ENCODE peak calls at places on chromosomes 12 and 14, in eight cellular contexts. D is heart left ventricle, X is IMR-90, K is HCT116, O is suprapubic skin, V is ovary, Z is adrenal gland, M is lower leg skin. U is an unnamed sample.

GRCh38 chr14:101109347-101109638 is 205.8 kb upstream of the RTL1 start:
- DNase-seq in M (no peak), K (no peak), O (no peak), Z (no peak), V (no peak), D (no peak), X (no peak), U (no peak)

GRCh38 chr14:103898711-103899110 is 29.5 kb upstream of the TDRD9 start:
- DNase-seq in O (no peak), K (no peak), X (no peak), D (no peak), Z (no peak), M (no peak), V (no peak), U (no peak)

GRCh38 chr12:15801770-15802393 is 12.7 kb upstream of the EPS8 start:
- DNase-seq in D (no peak), M (no peak), X (peak), V (no peak), Z (no peak), K (peak), O (no peak), U (no peak)

GRCh38 chr12:10641735-10642500 is 28.5 kb upstream of the MAGOHB start:
- DNase-seq in O (no peak), K (no peak), V (no peak), D (no peak), M (no peak), X (peak), Z (no peak), U (no peak)

GRCh38 chr12:117441751-117442150 is 80.3 kb upstream of the NOS1 start:
- DNase-seq in K (no peak), V (no peak), Z (peak), O (no peak), X (no peak), M (peak), D (peak), U (peak)

GRCh38 chr12:130719263-130719892 is 3.3 kb upstream of the RIMBP2 start:
- DNase-seq in D (no peak), V (no peak), O (no peak), X (no peak), Z (no peak), M (no peak), K (no peak), U (no peak)

GRCh38 chr12:57430117-57430930 is 519 bp downstream of the R3HDM2 start:
- DNase-seq in D (peak), Z (peak), X (peak), O (peak), K (no peak), M (peak), V (peak), U (no peak)

GRCh38 chr12:89525824-89526770 is at the start of gene POC1B:
- DNase-seq in M (peak), K (peak), O (peak), D (peak), X (peak), Z (peak), V (peak), U (peak)

GRCh38 chr12:95942106-95942531 is 295 bp downstream of the CCDC38 start:
- DNase-seq in V (no peak), X (no peak), Z (no peak), M (no peak), D (no peak), K (no peak), O (no peak), U (no peak)

GRCh38 chr14:103503296-103503695 is 19.3 kb downstream of the CKB start:
- DNase-seq in X (no peak), V (no peak), Z (peak), M (peak), O (peak), D (no peak), K (no peak), U (no peak)

GRCh38 chr12:112340983-112341840 is 41.0 kb downstream of the HECTD4 start:
- DNase-seq in V (no peak), K (no peak), M (no peak), O (no peak), Z (no peak), D (no peak), X (no peak), U (no peak)

GRCh38 chr12:119682635-119683340 is 14.9 kb downstream of the PRKAB1 start:
- DNase-seq in X (no peak), D (no peak), O (no peak), Z (no peak), V (no peak), M (no peak), K (no peak), U (no peak)

GRCh38 chr14:53461823-53462222 is 308.7 kb upstream of the DDHD1 start:
- DNase-seq in K (no peak), O (no peak), V (no peak), Z (no peak), X (no peak), M (no peak), D (no peak), U (no peak)

GRCh38 chr14:68607081-68607851 is 185.6 kb downstream of the ZFP36L1 start:
- DNase-seq in O (peak), Z (no peak), D (peak), M (peak), V (peak), K (no peak), X (peak), U (no peak)

GRCh38 chr14:99718811-99719192 is 34.7 kb downstream of the CYP46A1 start:
- DNase-seq in O (peak), D (no peak), M (peak), X (no peak), K (no peak), Z (no peak), V (no peak), U (no peak)

GRCh38 chr14:87059060-87059827 is 933.7 kb downstream of the GALC start:
- DNase-seq in K (no peak), V (no peak), D (no peak), X (no peak), M (no peak), O (no peak), Z (no peak), U (no peak)

GRCh38 chr12:40105515-40106201 is at the start of gene SLC2A13:
- DNase-seq in D (peak), O (peak), X (peak), Z (peak), M (peak), K (peak), V (peak), U (peak)

GRCh38 chr12:740921-741320 is 11.5 kb upstream of the WNK1 start:
- DNase-seq in D (no peak), V (no peak), M (no peak), X (no peak), K (no peak), Z (no peak), O (no peak), U (no peak)

GRCh38 chr14:92603309-92604257 is 90.0 kb downstream of the RIN3 start:
- DNase-seq in K (no peak), Z (peak), X (peak), O (no peak), V (peak), D (peak), M (no peak), U (peak)

GRCh38 chr12:63913929-63914328 is 69.4 kb downstream of the SRGAP1 start:
- DNase-seq in V (no peak), M (no peak), X (no peak), O (no peak), D (no peak), Z (no peak), K (no peak), U (no peak)

GRCh38 chr12:118714500-118714899 is 266.8 kb upstream of the SRRM4 start:
- DNase-seq in D (no peak), O (no peak), V (no peak), Z (no peak), X (no peak), K (no peak), M (no peak), U (no peak)

GRCh38 chr12:12726543-12727093 is 9.4 kb downstream of the CDKN1B start:
- DNase-seq in M (no peak), D (no peak), V (no peak), O (no peak), Z (peak), X (peak), K (no peak), U (no peak)

GRCh38 chr14:99604766-99605298 is 825 bp upstream of the CCDC85C start:
- DNase-seq in K (no peak), O (no peak), M (no peak), X (peak), V (no peak), Z (no peak), D (no peak), U (peak)

GRCh38 chr14:22883191-22883976 is at the start of gene REM2:
- DNase-seq in M (no peak), Z (no peak), O (no peak), D (no peak), V (no peak), X (no peak), K (no peak), U (no peak)
- TF ChIP-seq POLR2A in M (no peak), Z (no peak), O (no peak), D (no peak), V (no peak), X (no peak), K (no peak), U (no peak)

DNA sequence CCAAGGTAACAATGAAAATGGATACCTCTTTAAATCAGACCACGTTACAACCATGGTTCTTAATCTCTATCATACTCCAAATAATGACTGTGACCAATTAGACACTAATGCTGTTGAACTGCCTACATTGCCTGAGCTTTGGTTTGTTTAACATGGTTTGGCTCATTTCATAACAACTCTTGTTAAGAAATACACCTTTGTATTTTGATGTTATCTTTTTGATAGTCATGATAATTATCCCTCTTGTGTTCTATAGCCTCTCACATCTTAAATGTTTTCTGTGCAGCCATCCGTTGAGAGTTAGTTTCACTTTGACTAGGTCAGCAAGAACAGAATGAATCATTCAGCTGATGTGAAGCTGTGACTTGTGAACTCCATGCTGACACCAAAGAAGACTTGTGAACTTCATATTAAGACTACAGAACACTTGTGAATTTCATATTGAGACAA is 75.5 kb upstream of the RERGL start:
- DNase-seq in D (no peak), O (no peak), M (no peak), V (no peak), Z (no peak), X (peak), K (no peak), U (no peak)
- H3K4me3 ChIP-seq in D (no peak), O (peak), M (no peak), V (no peak), Z (peak), X (peak), K (no peak), U (no peak)

GRCh38 chr14:24337824-24338175 is 2.0 kb downstream of the RIPK3 start:
- DNase-seq in D (no peak), M (no peak), O (no peak), X (no peak), K (no peak), V (no peak), Z (no peak), U (no peak)

GRCh38 chr14:24334431-24335271 is at the start of gene ADCY4:
- DNase-seq in D (peak), X (no peak), V (no peak), Z (no peak), M (peak), K (no peak), O (no peak), U (no peak)

GRCh38 chr14:24338843-24339242 is 948 bp downstream of the RIPK3 start:
- DNase-seq in Z (no peak), M (no peak), O (no peak), D (no peak), V (no peak), X (no peak), K (no peak), U (no peak)

GRCh38 chr14:24337144-24337823 is 2.4 kb upstream of the ADCY4 start:
- DNase-seq in M (no peak), Z (no peak), X (no peak), D (no peak), K (no peak), O (no peak), V (no peak), U (no peak)

DNA sequence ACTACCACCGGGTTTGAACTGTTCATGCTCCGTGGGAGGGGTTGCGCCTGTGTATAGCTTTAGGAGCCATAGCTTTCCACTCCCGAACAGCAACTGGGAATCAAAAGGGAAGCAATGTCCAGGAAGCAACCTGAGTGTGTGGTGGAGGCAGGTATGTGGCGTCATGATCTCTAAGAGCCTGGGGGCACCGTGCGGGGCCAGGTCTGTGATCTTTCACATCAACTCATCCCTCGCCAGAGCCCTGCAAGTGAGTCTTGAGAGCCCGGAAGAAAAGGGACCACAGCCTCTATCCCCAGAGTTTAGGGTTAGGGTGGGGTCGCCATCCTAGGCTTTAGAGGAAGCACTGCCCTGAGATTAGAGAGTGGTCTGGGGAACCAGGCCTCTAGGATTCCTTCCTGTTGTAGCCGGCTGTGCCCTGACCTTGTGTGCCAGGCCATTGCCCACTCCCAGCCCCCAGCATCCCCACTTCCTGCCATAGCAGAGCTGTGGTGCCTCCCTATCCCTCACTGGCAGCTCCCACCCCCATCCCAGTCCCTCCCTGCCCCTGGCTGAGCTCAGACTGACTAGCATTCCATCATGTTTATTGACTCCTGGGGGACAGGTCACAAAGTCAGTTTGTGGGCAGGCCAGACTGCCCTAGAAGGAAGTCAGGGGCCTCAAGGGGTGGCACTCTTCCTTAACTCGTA is 733 bp upstream of the ADCY4 start:
- DNase-seq in M (peak), V (no peak), D (no peak), O (no peak), Z (no peak), X (no peak), K (no peak), U (no peak)
- TF ChIP-seq POLR2A in M (no peak), V (no peak), D (no peak), O (no peak), Z (no peak), X (no peak), K (no peak), U (no peak)

DNA sequence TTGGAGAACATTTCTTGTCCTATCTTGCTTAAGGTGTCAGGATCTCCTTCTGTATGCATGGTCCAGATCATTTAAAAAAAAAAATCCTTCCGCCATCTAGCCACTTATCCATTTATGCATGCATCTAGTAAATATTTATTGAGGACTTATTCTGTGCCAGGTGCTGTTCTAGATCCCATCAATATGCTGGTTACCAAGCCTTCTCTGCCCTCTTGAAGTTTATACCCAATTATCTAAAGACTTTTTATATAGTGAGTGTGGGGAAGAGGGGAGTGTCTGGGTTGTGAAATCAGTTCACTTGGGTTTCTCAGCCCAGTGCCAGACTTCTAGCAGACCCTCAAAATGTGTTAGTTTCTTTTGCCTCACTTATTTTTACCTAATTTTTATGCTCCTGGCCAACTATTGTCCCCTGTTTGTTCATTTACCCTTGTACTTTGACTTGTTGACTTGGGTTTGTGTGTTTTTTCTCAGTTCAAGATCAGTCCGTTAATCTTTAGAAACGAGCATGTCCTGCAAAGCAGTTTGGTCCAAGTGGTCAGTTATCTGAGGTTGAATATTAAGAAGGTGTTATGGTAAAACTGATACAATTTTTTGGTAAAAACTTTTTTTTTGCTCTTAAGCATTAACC is 488.9 kb downstream of the PCNX1 start:
- DNase-seq in V (no peak), D (no peak), Z (no peak), X (no peak), M (no peak), K (no peak), O (no peak), U (no peak)
- H3K4me3 ChIP-seq in V (no peak), D (no peak), Z (no peak), X (no peak), M (no peak), K (no peak), O (no peak), U (no peak)

GRCh38 chr12:88141425-88141773 is 489 bp downstream of the CEP290 start:
- DNase-seq in Z (no peak), X (no peak), K (no peak), V (no peak), D (no peak), M (no peak), O (no peak), U (no peak)
- TF ChIP-seq POLR2A in Z (no peak), X (no peak), K (no peak), V (no peak), D (no peak), M (no peak), O (no peak), U (no peak)